ENCODE peak calls at places on chromosomes 11 and 22, in four cellular contexts. One of them, this sample, is unnamed.
A peak's percentile ranks its signal among the peaks of the same experiment; 100 is the strongest.

GRCh38 chr11:128669491-128669890 is 24.4 kb upstream of the FLI1 start:
- DNase-seq in CD4-positive, alpha-beta T cell: no peak
- DNase-seq in HFF-Myc: peak; percentile 35
- DNase-seq in epithelial cell of esophagus: peak; percentile 31
- DNase-seq in this sample: no peak

GRCh38 chr22:48923165-48923875 is 904.4 kb downstream of the BRD1 start:
- DNase-seq in CD4-positive, alpha-beta T cell: no peak
- DNase-seq in HFF-Myc: no peak
- DNase-seq in epithelial cell of esophagus: no peak
- DNase-seq in this sample: no peak

GRCh38 chr22:24521791-24522245 is 26.7 kb downstream of the UPB1 start:
- DNase-seq in CD4-positive, alpha-beta T cell: no peak
- DNase-seq in HFF-Myc: no peak
- DNase-seq in epithelial cell of esophagus: peak; percentile 96
- DNase-seq in this sample: no peak

GRCh38 chr11:110296226-110297081 is at the start of gene RDX:
- DNase-seq in CD4-positive, alpha-beta T cell: peak; percentile 48
- DNase-seq in HFF-Myc: peak; percentile 26
- DNase-seq in epithelial cell of esophagus: peak; percentile 89
- DNase-seq in this sample: peak; percentile 39

GRCh38 chr11:8775341-8776133 is 92.9 kb downstream of the RPL27A start:
- DNase-seq in CD4-positive, alpha-beta T cell: no peak
- DNase-seq in HFF-Myc: no peak
- DNase-seq in epithelial cell of esophagus: peak; percentile 45
- DNase-seq in this sample: no peak

GRCh38 chr11:67436459-67437081 is 912 bp downstream of the PTPRCAP start:
- DNase-seq in CD4-positive, alpha-beta T cell: peak; percentile 64
- DNase-seq in HFF-Myc: no peak
- DNase-seq in epithelial cell of esophagus: no peak
- DNase-seq in this sample: no peak

GRCh38 chr11:129280027-129280811 is 88.1 kb upstream of the ARHGAP32 start:
- DNase-seq in CD4-positive, alpha-beta T cell: no peak
- DNase-seq in HFF-Myc: no peak
- DNase-seq in epithelial cell of esophagus: peak; percentile 22
- DNase-seq in this sample: no peak

GRCh38 chr11:26904114-26904513 is 89.8 kb upstream of the FIBIN start:
- DNase-seq in CD4-positive, alpha-beta T cell: no peak
- DNase-seq in HFF-Myc: no peak
- DNase-seq in epithelial cell of esophagus: no peak
- DNase-seq in this sample: no peak

GRCh38 chr11:63919267-63920125 is 2.5 kb upstream of the RCOR2 start:
- DNase-seq in CD4-positive, alpha-beta T cell: no peak
- DNase-seq in HFF-Myc: no peak
- DNase-seq in epithelial cell of esophagus: no peak
- DNase-seq in this sample: no peak

GRCh38 chr22:41799486-41800347 is 762 bp upstream of the CCDC134 start:
- DNase-seq in CD4-positive, alpha-beta T cell: no peak
- DNase-seq in HFF-Myc: no peak
- DNase-seq in epithelial cell of esophagus: no peak
- DNase-seq in this sample: no peak

GRCh38 chr11:107259826-107260225 is 197.8 kb downstream of the CWF19L2 start:
- DNase-seq in CD4-positive, alpha-beta T cell: no peak
- DNase-seq in HFF-Myc: no peak
- DNase-seq in epithelial cell of esophagus: no peak
- DNase-seq in this sample: no peak

GRCh38 chr22:48872271-48873260 is 955.1 kb downstream of the BRD1 start:
- DNase-seq in CD4-positive, alpha-beta T cell: no peak
- DNase-seq in HFF-Myc: no peak
- DNase-seq in epithelial cell of esophagus: no peak
- DNase-seq in this sample: no peak

GRCh38 chr11:28713850-28714249 is 605.7 kb downstream of the METTL15 start:
- DNase-seq in CD4-positive, alpha-beta T cell: no peak
- DNase-seq in HFF-Myc: no peak
- DNase-seq in epithelial cell of esophagus: no peak
- DNase-seq in this sample: no peak

GRCh38 chr11:67045314-67045713 is 11.3 kb upstream of the RHOD start:
- DNase-seq in CD4-positive, alpha-beta T cell: no peak
- DNase-seq in HFF-Myc: no peak
- DNase-seq in epithelial cell of esophagus: peak; percentile 94
- DNase-seq in this sample: no peak

GRCh38 chr22:39214383-39215069 is 30.3 kb downstream of the PDGFB start:
- DNase-seq in CD4-positive, alpha-beta T cell: no peak
- DNase-seq in HFF-Myc: no peak
- DNase-seq in epithelial cell of esophagus: peak; percentile 88
- DNase-seq in this sample: no peak

GRCh38 chr11:8369592-8370205 is 106.0 kb upstream of the LMO1 start:
- DNase-seq in CD4-positive, alpha-beta T cell: no peak
- DNase-seq in HFF-Myc: no peak
- DNase-seq in epithelial cell of esophagus: no peak
- DNase-seq in this sample: no peak

GRCh38 chr22:18731075-18731666 is 119.5 kb upstream of the RIMBP3 start:
- DNase-seq in CD4-positive, alpha-beta T cell: no peak
- DNase-seq in HFF-Myc: no peak
- DNase-seq in epithelial cell of esophagus: no peak
- DNase-seq in this sample: no peak

GRCh38 chr11:34682822-34683221 is 61.9 kb downstream of the EHF start:
- DNase-seq in CD4-positive, alpha-beta T cell: no peak
- DNase-seq in HFF-Myc: peak; percentile 10
- DNase-seq in epithelial cell of esophagus: peak; percentile 80
- DNase-seq in this sample: no peak

GRCh38 chr11:765025-765801 is 12.1 kb downstream of the GATD1 start:
- DNase-seq in CD4-positive, alpha-beta T cell: peak; percentile 62
- DNase-seq in HFF-Myc: no peak
- DNase-seq in epithelial cell of esophagus: peak; percentile 66
- DNase-seq in this sample: no peak

GRCh38 chr11:911031-911889 is 650 bp upstream of the CHID1 start:
- DNase-seq in CD4-positive, alpha-beta T cell: peak; percentile 22
- DNase-seq in HFF-Myc: no peak
- DNase-seq in epithelial cell of esophagus: peak; percentile 42
- DNase-seq in this sample: peak; percentile 34

GRCh38 chr11:7793233-7793632 is 3.5 kb downstream of the OR5P2 start:
- DNase-seq in CD4-positive, alpha-beta T cell: no peak
- DNase-seq in HFF-Myc: no peak
- DNase-seq in epithelial cell of esophagus: peak; percentile 24
- DNase-seq in this sample: no peak

GRCh38 chr22:20957118-20957690 is 9.9 kb upstream of the AIFM3 start:
- DNase-seq in CD4-positive, alpha-beta T cell: no peak
- DNase-seq in HFF-Myc: no peak
- DNase-seq in epithelial cell of esophagus: no peak
- DNase-seq in this sample: no peak

GRCh38 chr22:24503851-24504170 is 8.7 kb downstream of the UPB1 start:
- DNase-seq in CD4-positive, alpha-beta T cell: no peak
- DNase-seq in HFF-Myc: no peak
- DNase-seq in epithelial cell of esophagus: no peak
- DNase-seq in this sample: no peak

GRCh38 chr22:49962751-49963646 is 2.4 kb downstream of the PIM3 start:
- DNase-seq in CD4-positive, alpha-beta T cell: no peak
- DNase-seq in HFF-Myc: no peak
- DNase-seq in epithelial cell of esophagus: no peak
- DNase-seq in this sample: peak; percentile 30

GRCh38 chr11:89181111-89181510 is 3.4 kb downstream of the TYR start:
- DNase-seq in CD4-positive, alpha-beta T cell: no peak
- DNase-seq in HFF-Myc: no peak
- DNase-seq in epithelial cell of esophagus: no peak
- DNase-seq in this sample: no peak
- TF ChIP-seq CTCF in CD4-positive, alpha-beta T cell: no peak
- TF ChIP-seq CTCF in HFF-Myc: no peak
- TF ChIP-seq CTCF in epithelial cell of esophagus: no peak
- TF ChIP-seq CTCF in this sample: no peak

GRCh38 chr22:34966980-34967379 is 99.0 kb upstream of the ISX start:
- DNase-seq in CD4-positive, alpha-beta T cell: no peak
- DNase-seq in HFF-Myc: no peak
- DNase-seq in epithelial cell of esophagus: peak; percentile 2
- DNase-seq in this sample: no peak
- TF ChIP-seq CTCF in CD4-positive, alpha-beta T cell: no peak
- TF ChIP-seq CTCF in HFF-Myc: no peak
- TF ChIP-seq CTCF in epithelial cell of esophagus: no peak
- TF ChIP-seq CTCF in this sample: no peak

GRCh38 chr11:43947003-43947500 is 4.6 kb downstream of the C11orf96 start:
- DNase-seq in CD4-positive, alpha-beta T cell: no peak
- DNase-seq in HFF-Myc: no peak
- DNase-seq in epithelial cell of esophagus: peak; percentile 34
- DNase-seq in this sample: no peak
- TF ChIP-seq CTCF in CD4-positive, alpha-beta T cell: no peak
- TF ChIP-seq CTCF in HFF-Myc: peak; percentile 22
- TF ChIP-seq CTCF in epithelial cell of esophagus: peak; percentile 34
- TF ChIP-seq CTCF in this sample: no peak

GRCh38 chr11:131217313-131218297 is 152.8 kb upstream of the NTM start:
- DNase-seq in CD4-positive, alpha-beta T cell: no peak
- DNase-seq in HFF-Myc: no peak
- DNase-seq in epithelial cell of esophagus: peak; percentile 34
- DNase-seq in this sample: no peak
- TF ChIP-seq CTCF in CD4-positive, alpha-beta T cell: no peak
- TF ChIP-seq CTCF in HFF-Myc: peak; percentile 11
- TF ChIP-seq CTCF in epithelial cell of esophagus: peak; percentile 46
- TF ChIP-seq CTCF in this sample: no peak

DNA sequence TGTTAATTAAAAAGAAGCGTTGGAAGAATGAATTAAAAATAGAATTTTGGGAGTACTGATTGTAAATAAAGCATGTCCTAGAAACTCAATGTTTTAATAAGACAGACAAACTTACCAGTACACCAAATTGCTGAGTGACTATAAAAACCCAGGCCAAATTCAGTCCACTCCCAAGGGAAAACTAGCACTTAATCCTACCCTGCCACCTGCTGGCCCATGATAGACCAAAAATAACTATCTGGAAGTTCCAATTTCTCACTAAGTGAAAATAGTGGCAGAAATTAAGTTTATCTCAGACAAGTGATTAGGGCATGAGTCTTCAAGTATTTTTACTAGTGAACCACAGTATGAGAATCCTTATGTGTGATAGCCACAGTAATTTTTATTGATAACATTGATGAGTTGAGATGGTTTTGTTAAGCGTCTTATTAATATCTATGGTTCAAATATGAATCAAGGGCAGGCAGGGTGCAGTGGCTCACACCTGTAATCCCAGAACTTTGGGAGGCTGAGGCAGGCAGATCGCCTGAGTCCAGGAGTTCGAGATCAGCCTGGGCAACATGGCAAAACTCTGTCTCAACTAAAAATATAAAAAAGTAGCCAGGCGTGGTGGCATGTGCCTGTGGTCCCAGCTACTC is 9.8 kb upstream of the DDX10 start:
- DNase-seq in CD4-positive, alpha-beta T cell: peak; percentile 4
- DNase-seq in HFF-Myc: no peak
- DNase-seq in epithelial cell of esophagus: peak; percentile 63
- DNase-seq in this sample: no peak
- TF ChIP-seq CTCF in CD4-positive, alpha-beta T cell: peak; percentile 46
- TF ChIP-seq CTCF in HFF-Myc: peak; percentile 71
- TF ChIP-seq CTCF in epithelial cell of esophagus: peak; percentile 84
- TF ChIP-seq CTCF in this sample: no peak

GRCh38 chr11:1919428-1920127 is at the start of gene TNNT3:
- DNase-seq in CD4-positive, alpha-beta T cell: no peak
- DNase-seq in HFF-Myc: no peak
- DNase-seq in epithelial cell of esophagus: no peak
- DNase-seq in this sample: no peak
- TF ChIP-seq CTCF in CD4-positive, alpha-beta T cell: no peak
- TF ChIP-seq CTCF in HFF-Myc: no peak
- TF ChIP-seq CTCF in epithelial cell of esophagus: no peak
- TF ChIP-seq CTCF in this sample: no peak

This sample was measured in omental fat pad.